ENCODE peak calls at places on chromosome 6, in eight cellular contexts. One of them, this sample, is unnamed.

GRCh38 chr6:138805431-138805830 is 9.5 kb downstream of the ECT2L start:
- DNase-seq in AG09319: no peak
- DNase-seq in GDM1: no peak
- DNase-seq in Peyer's patch: no peak
- DNase-seq in nephron progenitor cell: no peak
- DNase-seq in mucosa of descending colon: no peak
- DNase-seq in H54: no peak
- DNase-seq in NCI-H1694 treated with DMSO at 0.1 percent for 48 hours: no peak
- DNase-seq in this sample: no peak

GRCh38 chr6:33692760-33693158 is 18.7 kb downstream of the UQCC2 start:
- DNase-seq in GDM1: peak; percentile 86
- DNase-seq in Peyer's patch: peak; percentile 93
- DNase-seq in nephron progenitor cell: no peak
- DNase-seq in mucosa of descending colon: peak; percentile 84
- DNase-seq in H54: no peak
- DNase-seq in NCI-H1694 treated with DMSO at 0.1 percent for 48 hours: no peak
- DNase-seq in AG09319: no peak
- DNase-seq in this sample: peak; percentile 67

GRCh38 chr6:75065524-75065923 is 140.3 kb downstream of the COL12A1 start:
- DNase-seq in H54: no peak
- DNase-seq in Peyer's patch: no peak
- DNase-seq in nephron progenitor cell: peak; percentile 15
- DNase-seq in AG09319: no peak
- DNase-seq in NCI-H1694 treated with DMSO at 0.1 percent for 48 hours: no peak
- DNase-seq in mucosa of descending colon: no peak
- DNase-seq in GDM1: no peak
- DNase-seq in this sample: no peak

GRCh38 chr6:1143655-1144054 is 168.2 kb upstream of the FOXQ1 start:
- DNase-seq in GDM1: no peak
- DNase-seq in H54: no peak
- DNase-seq in AG09319: no peak
- DNase-seq in NCI-H1694 treated with DMSO at 0.1 percent for 48 hours: no peak
- DNase-seq in mucosa of descending colon: no peak
- DNase-seq in Peyer's patch: no peak
- DNase-seq in nephron progenitor cell: no peak
- DNase-seq in this sample: no peak

GRCh38 chr6:53233309-53233708 is 84.7 kb upstream of the GCM1 start:
- DNase-seq in GDM1: no peak
- DNase-seq in mucosa of descending colon: no peak
- DNase-seq in nephron progenitor cell: no peak
- DNase-seq in AG09319: no peak
- DNase-seq in H54: no peak
- DNase-seq in Peyer's patch: no peak
- DNase-seq in NCI-H1694 treated with DMSO at 0.1 percent for 48 hours: no peak
- DNase-seq in this sample: no peak

GRCh38 chr6:167479967-167480653 is 155.2 kb downstream of the TTLL2 start:
- DNase-seq in GDM1: no peak
- DNase-seq in nephron progenitor cell: no peak
- DNase-seq in mucosa of descending colon: no peak
- DNase-seq in NCI-H1694 treated with DMSO at 0.1 percent for 48 hours: no peak
- DNase-seq in Peyer's patch: peak; percentile 27
- DNase-seq in AG09319: no peak
- DNase-seq in H54: no peak
- DNase-seq in this sample: no peak

GRCh38 chr6:52511572-52512151 is 65.2 kb downstream of the TRAM2 start:
- DNase-seq in Peyer's patch: no peak
- DNase-seq in nephron progenitor cell: no peak
- DNase-seq in H54: no peak
- DNase-seq in NCI-H1694 treated with DMSO at 0.1 percent for 48 hours: no peak
- DNase-seq in AG09319: no peak
- DNase-seq in mucosa of descending colon: no peak
- DNase-seq in GDM1: no peak
- DNase-seq in this sample: no peak

GRCh38 chr6:135600086-135600702 is 102.7 kb upstream of the AHI1 start:
- DNase-seq in nephron progenitor cell: no peak
- DNase-seq in mucosa of descending colon: no peak
- DNase-seq in H54: no peak
- DNase-seq in NCI-H1694 treated with DMSO at 0.1 percent for 48 hours: no peak
- DNase-seq in Peyer's patch: no peak
- DNase-seq in GDM1: no peak
- DNase-seq in AG09319: no peak
- DNase-seq in this sample: no peak

GRCh38 chr6:145756170-145756662 is 20.9 kb upstream of the EPM2A start:
- DNase-seq in H54: no peak
- DNase-seq in Peyer's patch: no peak
- DNase-seq in AG09319: peak; percentile 85
- DNase-seq in nephron progenitor cell: no peak
- DNase-seq in NCI-H1694 treated with DMSO at 0.1 percent for 48 hours: peak; percentile 2
- DNase-seq in GDM1: no peak
- DNase-seq in mucosa of descending colon: no peak
- DNase-seq in this sample: no peak

GRCh38 chr6:134891633-134892032 is 58.3 kb downstream of the ALDH8A1 start:
- DNase-seq in H54: no peak
- DNase-seq in Peyer's patch: no peak
- DNase-seq in nephron progenitor cell: no peak
- DNase-seq in AG09319: no peak
- DNase-seq in mucosa of descending colon: no peak
- DNase-seq in GDM1: no peak
- DNase-seq in NCI-H1694 treated with DMSO at 0.1 percent for 48 hours: no peak
- DNase-seq in this sample: no peak

GRCh38 chr6:3489032-3489757 is 32.3 kb upstream of the SLC22A23 start:
- DNase-seq in H54: no peak
- DNase-seq in mucosa of descending colon: no peak
- DNase-seq in nephron progenitor cell: no peak
- DNase-seq in NCI-H1694 treated with DMSO at 0.1 percent for 48 hours: no peak
- DNase-seq in AG09319: no peak
- DNase-seq in Peyer's patch: no peak
- DNase-seq in GDM1: no peak
- DNase-seq in this sample: no peak

GRCh38 chr6:31639043-31639442 is 13.4 kb downstream of the BAG6 start:
- DNase-seq in H54: no peak
- DNase-seq in nephron progenitor cell: no peak
- DNase-seq in NCI-H1694 treated with DMSO at 0.1 percent for 48 hours: no peak
- DNase-seq in AG09319: no peak
- DNase-seq in mucosa of descending colon: no peak
- DNase-seq in GDM1: no peak
- DNase-seq in Peyer's patch: no peak
- DNase-seq in this sample: no peak

GRCh38 chr6:35678814-35679213 is 9.9 kb downstream of the FKBP5 start:
- DNase-seq in AG09319: no peak
- DNase-seq in nephron progenitor cell: no peak
- DNase-seq in H54: no peak
- DNase-seq in Peyer's patch: no peak
- DNase-seq in GDM1: no peak
- DNase-seq in NCI-H1694 treated with DMSO at 0.1 percent for 48 hours: no peak
- DNase-seq in mucosa of descending colon: no peak
- DNase-seq in this sample: no peak

GRCh38 chr6:165636415-165637048 is 26.5 kb downstream of the PDE10A start:
- DNase-seq in nephron progenitor cell: no peak
- DNase-seq in Peyer's patch: no peak
- DNase-seq in mucosa of descending colon: no peak
- DNase-seq in H54: no peak
- DNase-seq in GDM1: no peak
- DNase-seq in NCI-H1694 treated with DMSO at 0.1 percent for 48 hours: no peak
- DNase-seq in AG09319: no peak
- DNase-seq in this sample: no peak

GRCh38 chr6:3911614-3912336 is 62.6 kb downstream of the FAM50B start:
- DNase-seq in nephron progenitor cell: no peak
- DNase-seq in GDM1: no peak
- DNase-seq in mucosa of descending colon: no peak
- DNase-seq in H54: peak; percentile 82
- DNase-seq in NCI-H1694 treated with DMSO at 0.1 percent for 48 hours: no peak
- DNase-seq in AG09319: no peak
- DNase-seq in Peyer's patch: peak; percentile 49
- DNase-seq in this sample: no peak

GRCh38 chr6:127397729-127398609 is 54.6 kb upstream of the ECHDC1 start:
- DNase-seq in mucosa of descending colon: no peak
- DNase-seq in NCI-H1694 treated with DMSO at 0.1 percent for 48 hours: no peak
- DNase-seq in nephron progenitor cell: no peak
- DNase-seq in GDM1: no peak
- DNase-seq in AG09319: no peak
- DNase-seq in H54: no peak
- DNase-seq in Peyer's patch: no peak
- DNase-seq in this sample: no peak

GRCh38 chr6:159892053-159892452 is 1.3 kb downstream of the MAS1 start:
- DNase-seq in Peyer's patch: no peak
- DNase-seq in mucosa of descending colon: no peak
- DNase-seq in nephron progenitor cell: no peak
- DNase-seq in AG09319: no peak
- DNase-seq in H54: no peak
- DNase-seq in NCI-H1694 treated with DMSO at 0.1 percent for 48 hours: peak; percentile 72
- DNase-seq in GDM1: no peak
- DNase-seq in this sample: no peak

GRCh38 chr6:142285235-142286087 is 16.3 kb upstream of the ADGRG6 start:
- DNase-seq in mucosa of descending colon: no peak
- DNase-seq in GDM1: no peak
- DNase-seq in Peyer's patch: no peak
- DNase-seq in nephron progenitor cell: no peak
- DNase-seq in H54: no peak
- DNase-seq in NCI-H1694 treated with DMSO at 0.1 percent for 48 hours: no peak
- DNase-seq in AG09319: no peak
- DNase-seq in this sample: no peak

GRCh38 chr6:115729036-115729435 is 331.7 kb downstream of the FRK start:
- DNase-seq in Peyer's patch: no peak
- DNase-seq in nephron progenitor cell: no peak
- DNase-seq in GDM1: no peak
- DNase-seq in AG09319: no peak
- DNase-seq in NCI-H1694 treated with DMSO at 0.1 percent for 48 hours: no peak
- DNase-seq in mucosa of descending colon: no peak
- DNase-seq in H54: no peak
- DNase-seq in this sample: no peak

GRCh38 chr6:87756858-87757257 is 54.8 kb upstream of the AKIRIN2 start:
- DNase-seq in nephron progenitor cell: no peak
- DNase-seq in H54: peak; percentile 49
- DNase-seq in AG09319: peak; percentile 61
- DNase-seq in NCI-H1694 treated with DMSO at 0.1 percent for 48 hours: no peak
- DNase-seq in Peyer's patch: peak; percentile 72
- DNase-seq in mucosa of descending colon: no peak
- DNase-seq in GDM1: peak; percentile 83
- DNase-seq in this sample: peak; percentile 39

GRCh38 chr6:153087436-153087835 is 43.6 kb downstream of the RGS17 start:
- DNase-seq in AG09319: no peak
- DNase-seq in mucosa of descending colon: no peak
- DNase-seq in NCI-H1694 treated with DMSO at 0.1 percent for 48 hours: no peak
- DNase-seq in Peyer's patch: no peak
- DNase-seq in GDM1: no peak
- DNase-seq in nephron progenitor cell: no peak
- DNase-seq in H54: no peak
- DNase-seq in this sample: no peak

GRCh38 chr6:13398421-13398994 is 70.2 kb upstream of the TBC1D7 start:
- DNase-seq in mucosa of descending colon: no peak
- DNase-seq in nephron progenitor cell: peak; percentile 27
- DNase-seq in H54: no peak
- DNase-seq in AG09319: no peak
- DNase-seq in GDM1: no peak
- DNase-seq in NCI-H1694 treated with DMSO at 0.1 percent for 48 hours: no peak
- DNase-seq in Peyer's patch: no peak
- DNase-seq in this sample: no peak

GRCh38 chr6:77650098-77650663 is 2.7 kb upstream of the MEI4 start:
- DNase-seq in NCI-H1694 treated with DMSO at 0.1 percent for 48 hours: peak; percentile 27
- DNase-seq in AG09319: no peak
- DNase-seq in H54: no peak
- DNase-seq in mucosa of descending colon: no peak
- DNase-seq in GDM1: no peak
- DNase-seq in Peyer's patch: no peak
- DNase-seq in nephron progenitor cell: peak; percentile 68
- DNase-seq in this sample: peak; percentile 8

GRCh38 chr6:38713812-38714211 is 1.3 kb upstream of the DNAH8 start:
- DNase-seq in AG09319: no peak
- DNase-seq in nephron progenitor cell: no peak
- DNase-seq in Peyer's patch: peak; percentile 75
- DNase-seq in NCI-H1694 treated with DMSO at 0.1 percent for 48 hours: no peak
- DNase-seq in H54: no peak
- DNase-seq in GDM1: peak; percentile 2
- DNase-seq in mucosa of descending colon: peak; percentile 59
- DNase-seq in this sample: peak; percentile 34

GRCh38 chr6:107616776-107617175 is 126.9 kb downstream of the SOBP start:
- DNase-seq in H54: no peak
- DNase-seq in nephron progenitor cell: no peak
- DNase-seq in mucosa of descending colon: no peak
- DNase-seq in GDM1: no peak
- DNase-seq in NCI-H1694 treated with DMSO at 0.1 percent for 48 hours: no peak
- DNase-seq in AG09319: no peak
- DNase-seq in Peyer's patch: no peak
- DNase-seq in this sample: no peak

GRCh38 chr6:133512410-133513016 is 271.4 kb downstream of the EYA4 start:
- DNase-seq in H54: peak; percentile 5
- DNase-seq in nephron progenitor cell: peak; percentile 62
- DNase-seq in GDM1: no peak
- DNase-seq in Peyer's patch: peak; percentile 49
- DNase-seq in NCI-H1694 treated with DMSO at 0.1 percent for 48 hours: peak; percentile 17
- DNase-seq in AG09319: peak; percentile 22
- DNase-seq in mucosa of descending colon: no peak
- DNase-seq in this sample: peak; percentile 30

GRCh38 chr6:3871511-3871910 is 22.3 kb downstream of the FAM50B start:
- DNase-seq in Peyer's patch: peak; percentile 76
- DNase-seq in NCI-H1694 treated with DMSO at 0.1 percent for 48 hours: no peak
- DNase-seq in mucosa of descending colon: no peak
- DNase-seq in AG09319: no peak
- DNase-seq in GDM1: no peak
- DNase-seq in H54: no peak
- DNase-seq in nephron progenitor cell: no peak
- DNase-seq in this sample: no peak

GRCh38 chr6:158869010-158869603 is 49.9 kb upstream of the EZR start:
- DNase-seq in AG09319: no peak
- DNase-seq in mucosa of descending colon: no peak
- DNase-seq in nephron progenitor cell: peak; percentile 12
- DNase-seq in Peyer's patch: no peak
- DNase-seq in H54: no peak
- DNase-seq in GDM1: no peak
- DNase-seq in NCI-H1694 treated with DMSO at 0.1 percent for 48 hours: peak; percentile 81
- DNase-seq in this sample: no peak

GRCh38 chr6:8182857-8183256 is 80.5 kb upstream of the EEF1E1 start:
- DNase-seq in GDM1: peak; percentile 34
- DNase-seq in H54: no peak
- DNase-seq in AG09319: no peak
- DNase-seq in mucosa of descending colon: no peak
- DNase-seq in NCI-H1694 treated with DMSO at 0.1 percent for 48 hours: no peak
- DNase-seq in nephron progenitor cell: no peak
- DNase-seq in Peyer's patch: no peak
- DNase-seq in this sample: no peak

GRCh38 chr6:1832844-1833787 is 223.4 kb downstream of the FOXC1 start:
- DNase-seq in mucosa of descending colon: peak; percentile 68
- DNase-seq in nephron progenitor cell: peak; percentile 42
- DNase-seq in AG09319: no peak
- DNase-seq in NCI-H1694 treated with DMSO at 0.1 percent for 48 hours: no peak
- DNase-seq in GDM1: peak; percentile 68
- DNase-seq in H54: no peak
- DNase-seq in Peyer's patch: peak; percentile 68
- DNase-seq in this sample: peak; percentile 61

GRCh38 chr6:106258726-106259125 is 66.8 kb downstream of the ATG5 start:
- DNase-seq in Peyer's patch: no peak
- DNase-seq in NCI-H1694 treated with DMSO at 0.1 percent for 48 hours: no peak
- DNase-seq in AG09319: no peak
- DNase-seq in mucosa of descending colon: no peak
- DNase-seq in H54: no peak
- DNase-seq in nephron progenitor cell: no peak
- DNase-seq in GDM1: no peak
- DNase-seq in this sample: no peak

GRCh38 chr6:125794342-125795137 is 3.8 kb downstream of the NCOA7 start:
- DNase-seq in Peyer's patch: no peak
- DNase-seq in GDM1: no peak
- DNase-seq in H54: no peak
- DNase-seq in mucosa of descending colon: no peak
- DNase-seq in AG09319: no peak
- DNase-seq in NCI-H1694 treated with DMSO at 0.1 percent for 48 hours: no peak
- DNase-seq in nephron progenitor cell: no peak
- DNase-seq in this sample: no peak